ENCODE peak calls at places on chromosomes 11 and 22, in five cellular contexts. P is aorta, Y is GM12878, G is neuronal stem cell, R is breast epithelium. B is an unnamed sample.

GRCh38 chr11:68692115-68692514 is 7.8 kb downstream of the GAL start:
- DNase-seq in G (no peak), R (no peak), Y (no peak), P (no peak), B (no peak)

GRCh38 chr11:86151188-86152005 is 82.5 kb upstream of the PICALM start:
- DNase-seq in G (no peak), P (peak; percentile 90), Y (no peak), R (peak; percentile 76), B (peak; percentile 13)

GRCh38 chr11:61083601-61084147 is 18.6 kb upstream of the CD5 start:
- DNase-seq in R (no peak), Y (no peak), P (no peak), G (no peak), B (no peak)

GRCh38 chr11:125588505-125588904 is 4.1 kb upstream of the STT3A start:
- DNase-seq in P (no peak), G (no peak), R (no peak), Y (no peak), B (no peak)

GRCh38 chr11:117898059-117898458 is 21.6 kb upstream of the FXYD6 start:
- DNase-seq in G (no peak), Y (no peak), P (no peak), R (peak; percentile 22), B (no peak)

GRCh38 chr11:67302571-67303131 is 679 bp upstream of the SSH3 start:
- DNase-seq in Y (no peak), R (no peak), P (peak; percentile 81), G (no peak), B (no peak)

GRCh38 chr11:13487661-13488030 is 8.2 kb downstream of the PTH start:
- DNase-seq in P (no peak), R (no peak), Y (no peak), G (peak; percentile 3), B (no peak)

GRCh38 chr11:117157507-117157906 is 13.4 kb downstream of the PAFAH1B2 start:
- DNase-seq in R (no peak), G (no peak), P (no peak), Y (no peak), B (no peak)

GRCh38 chr11:128497057-128497957 is 90.1 kb downstream of the ETS1 start:
- DNase-seq in P (no peak), Y (peak; percentile 87), R (peak; percentile 53), G (no peak), B (peak; percentile 58)

GRCh38 chr11:125071408-125071807 is 8.3 kb downstream of the SLC37A2 start:
- DNase-seq in R (no peak), Y (no peak), P (no peak), G (no peak), B (no peak)

GRCh38 chr22:36640106-36640672 is 63.4 kb downstream of the CACNG2 start:
- DNase-seq in P (no peak), R (no peak), Y (no peak), G (no peak), B (no peak)

GRCh38 chr11:123430736-123431356 is 777 bp downstream of the GRAMD1B start:
- DNase-seq in P (peak; percentile 85), R (no peak), Y (no peak), G (peak; percentile 24), B (peak; percentile 72)

GRCh38 chr11:96082002-96082899 is 158.3 kb upstream of the MTMR2 start:
- DNase-seq in G (no peak), P (no peak), Y (no peak), R (no peak), B (no peak)

GRCh38 chr11:131036544-131036943 is 120.3 kb upstream of the SNX19 start:
- DNase-seq in R (no peak), P (no peak), G (no peak), Y (no peak), B (no peak)

GRCh38 chr11:11396290-11397042 is 43.4 kb upstream of the CSNK2A3 start:
- DNase-seq in P (no peak), Y (no peak), R (no peak), G (no peak), B (no peak)

GRCh38 chr22:27798526-27799333 is 2.8 kb downstream of the MN1 start:
- DNase-seq in G (no peak), R (no peak), P (peak; percentile 80), Y (no peak), B (no peak)

GRCh38 chr11:60970369-60970774 is 1.1 kb upstream of the CD6 start:
- DNase-seq in R (no peak), G (no peak), Y (no peak), P (peak; percentile 86), B (peak; percentile 62)

GRCh38 chr11:128405693-128406364 is 181.5 kb downstream of the ETS1 start:
- DNase-seq in P (no peak), G (no peak), R (no peak), Y (no peak), B (no peak)

GRCh38 chr22:46626911-46627805 is 7.0 kb downstream of the GRAMD4 start:
- DNase-seq in Y (no peak), R (peak; percentile 84), P (no peak), G (no peak), B (no peak)

GRCh38 chr11:116895053-116895757 is 57.8 kb upstream of the APOA1 start:
- DNase-seq in P (peak; percentile 79), G (peak; percentile 18), R (no peak), Y (no peak), B (no peak)

GRCh38 chr22:29892757-29893156 is 9.8 kb downstream of the MTMR3 start:
- DNase-seq in P (no peak), G (no peak), R (no peak), Y (no peak), B (no peak)

GRCh38 chr22:42284230-42284591 is 13.8 kb upstream of the TCF20 start:
- DNase-seq in R (no peak), P (no peak), G (no peak), Y (no peak), B (no peak)

GRCh38 chr22:42287174-42287890 is 16.9 kb upstream of the TCF20 start:
- DNase-seq in P (no peak), R (no peak), G (no peak), Y (no peak), B (no peak)

GRCh38 chr22:42284643-42285181 is 14.3 kb upstream of the TCF20 start:
- DNase-seq in G (no peak), Y (no peak), R (no peak), P (peak; percentile 67), B (no peak)

GRCh38 chr22:42285604-42286003 is 15.2 kb upstream of the TCF20 start:
- DNase-seq in R (no peak), P (no peak), Y (no peak), G (no peak), B (no peak)

DNA sequence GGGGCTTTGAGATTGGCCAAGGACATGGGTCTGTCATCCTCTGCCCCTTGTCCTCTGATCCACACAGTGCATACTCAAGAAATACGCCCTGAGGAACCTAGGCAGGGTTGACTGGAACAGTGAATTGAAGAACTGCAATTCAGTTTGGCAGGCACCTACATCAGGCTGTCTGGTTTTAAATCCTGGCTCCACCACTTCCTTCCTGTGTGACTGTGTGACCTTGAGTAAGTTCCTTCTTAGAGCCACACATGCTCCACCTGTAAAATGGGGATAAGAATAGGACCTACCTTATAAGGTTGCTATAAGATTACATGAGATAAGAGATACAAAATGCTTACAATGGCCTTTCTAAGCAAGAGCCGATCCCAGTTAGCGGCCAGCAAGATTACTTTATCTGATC is 15.8 kb upstream of the TCF20 start:
- DNase-seq in R (no peak), G (no peak), Y (no peak), P (no peak), B (no peak)
- H3K4me3 ChIP-seq in R (no peak overlapping the region), G (no peak overlapping the region), Y (no peak overlapping the region), P (no peak overlapping the region), B (no peak overlapping the region)

GRCh38 chr11:55936300-55936699 is at the start of gene OR5I1:
- DNase-seq in G (no peak), Y (no peak), P (no peak), R (no peak), B (no peak)
- H3K27me3 ChIP-seq in G (no peaks in the 10 kb centered on the region), Y (no peaks in the 10 kb centered on the region), P (no peaks in the 10 kb centered on the region), R (no peaks in the 10 kb centered on the region), B (no peaks in the 10 kb centered on the region)

DNA sequence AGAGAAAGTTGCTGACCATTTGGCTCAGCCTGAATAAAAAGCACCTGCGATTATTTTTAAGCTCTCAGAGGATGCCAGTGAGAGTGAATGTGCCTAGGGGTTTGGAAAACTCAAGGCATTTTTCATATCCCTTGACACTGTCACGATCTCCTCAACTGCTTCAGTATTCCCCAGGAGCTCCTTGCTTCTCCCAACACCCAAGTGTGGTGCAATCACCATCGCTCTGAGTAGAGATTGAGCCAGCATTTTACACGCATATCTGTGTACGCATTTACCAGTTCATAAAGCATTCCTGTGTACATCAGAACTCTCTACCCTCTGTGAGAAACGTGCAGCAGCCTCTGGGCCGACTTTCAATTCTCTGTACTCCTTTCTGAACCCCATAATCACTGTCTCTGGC is 1.3 kb downstream of the SRRD start:
- DNase-seq in P (no peak), R (no peak), G (no peak), Y (no peak), B (no peak)
- H3K4me3 ChIP-seq in P (no peak overlapping the region), R (no peak overlapping the region), G (no peak overlapping the region), Y (peak overlapping the region; percentile 97), B (peak overlapping the region; percentile 93)

GRCh38 chr11:44407211-44407996 is 97.5 kb upstream of the ALX4 start:
- DNase-seq in G (no peak), R (no peak), P (no peak), Y (no peak), B (no peak)
- H3K27me3 ChIP-seq in G (no peaks in the 10 kb centered on the region), R (no peaks in the 10 kb centered on the region), P (no peaks in the 10 kb centered on the region), Y (no peaks in the 10 kb centered on the region), B (no peaks in the 10 kb centered on the region)